ENCODE peak calls at places on chromosomes 1 and 21, in four cellular contexts. H is left ventricle myocardium inferior, P is RWPE1, N is heart right ventricle. Z is an unnamed sample.

GRCh38 chr1:117606608-117607261 is 887 bp downstream of the TENT5C start:
- DNase-seq in H (no peak), P (no peak), N (peak; percentile 39), Z (peak; percentile 80)

GRCh38 chr1:116504308-116505156 is 66.3 kb downstream of the CD58 start:
- DNase-seq in H (peak; percentile 67), P (peak; percentile 55), N (peak; percentile 54), Z (peak; percentile 92)

GRCh38 chr1:201711811-201712210 is 117.1 kb upstream of the IPO9 start:
- DNase-seq in H (no peak), P (no peak), N (no peak), Z (peak; percentile 44)

GRCh38 chr21:17828223-17828622 is 9.1 kb upstream of the C21orf91 start:
- DNase-seq in H (no peak), P (no peak), N (no peak), Z (peak; percentile 25)

GRCh38 chr1:160638540-160638857 is 8.3 kb downstream of the SLAMF1 start:
- DNase-seq in H (no peak), P (no peak), N (no peak), Z (no peak)

GRCh38 chr1:93815738-93816110 is 63.3 kb downstream of the DNTTIP2 start:
- DNase-seq in H (no peak), P (no peak), N (no peak), Z (no peak)

GRCh38 chr1:12135612-12136011 is 31.2 kb upstream of the TNFRSF1B start:
- DNase-seq in H (peak; percentile 64), P (no peak), N (peak; percentile 55), Z (no peak)

GRCh38 chr1:70327306-70328076 is 27.0 kb downstream of the ANKRD13C start:
- DNase-seq in H (no peak), P (peak; percentile 57), N (no peak), Z (peak; percentile 72)

GRCh38 chr1:82446955-82447354 is 646.2 kb downstream of the ADGRL2 start:
- DNase-seq in H (no peak), P (no peak), N (no peak), Z (no peak)

GRCh38 chr1:34740161-34740875 is 14.5 kb upstream of the GJB5 start:
- DNase-seq in H (no peak), P (no peak), N (no peak), Z (peak; percentile 53)

GRCh38 chr1:183470961-183471747 is 1.1 kb upstream of the SMG7 start:
- DNase-seq in H (peak; percentile 75), P (peak; percentile 59), N (no peak), Z (peak; percentile 85)

GRCh38 chr1:30229557-30229956 is 493.8 kb downstream of the MATN1 start:
- DNase-seq in H (no peak), P (no peak), N (no peak), Z (no peak)

GRCh38 chr1:235649722-235650163 is at the start of gene GNG4:
- DNase-seq in H (no peak), P (no peak), N (no peak), Z (no peak)

GRCh38 chr1:232578681-232579195 is 51.2 kb downstream of the SIPA1L2 start:
- DNase-seq in H (no peak), P (no peak), N (no peak), Z (peak; percentile 58)

GRCh38 chr1:111921948-111922347 is 67.5 kb downstream of the KCND3 start:
- DNase-seq in H (no peak), P (no peak), N (no peak), Z (no peak)

GRCh38 chr1:98468111-98468717 is 193.3 kb upstream of the SNX7 start:
- DNase-seq in H (no peak), P (peak; percentile 31), N (no peak), Z (peak; percentile 63)

GRCh38 chr21:44572959-44573583 is 458 bp upstream of the KRTAP10-4 start:
- DNase-seq in H (no peak), P (no peak), N (no peak), Z (peak; percentile 54)

GRCh38 chr1:94115900-94116436 is 5.0 kb downstream of the ABCA4 start:
- DNase-seq in H (no peak), P (no peak), N (no peak), Z (no peak)

GRCh38 chr1:54331091-54331772 is 75.0 kb downstream of the SSBP3 start:
- DNase-seq in H (no peak), P (no peak), N (no peak), Z (no peak)

GRCh38 chr21:26098758-26099157 is 71.8 kb downstream of the APP start:
- DNase-seq in H (no peak), P (peak; percentile 74), N (no peak), Z (no peak)

GRCh38 chr21:36035381-36035791 is 24.9 kb downstream of the SETD4 start:
- DNase-seq in H (no peak), P (no peak), N (no peak), Z (peak; percentile 9)

GRCh38 chr1:39106949-39107740 is 81.0 kb downstream of the NDUFS5 start:
- DNase-seq in H (no peak), P (no peak), N (no peak), Z (no peak)

GRCh38 chr1:110118636-110119396 is 6.6 kb downstream of the UBL4B start:
- DNase-seq in H (no peak), P (no peak), N (no peak), Z (no peak)

GRCh38 chr21:34545079-34545884 is 33.3 kb upstream of the KCNE1 start:
- DNase-seq in H (no peak), P (no peak), N (no peak), Z (peak; percentile 92)

GRCh38 chr21:36756527-36756926 is 57.6 kb downstream of the SIM2 start:
- DNase-seq in H (no peak), P (no peak), N (no peak), Z (peak; percentile 55)

GRCh38 chr1:85818371-85818770 is 110.1 kb upstream of the ZNHIT6 start:
- DNase-seq in H (no peak), P (no peak), N (no peak), Z (peak; percentile 15)

GRCh38 chr1:226093621-226094020 is 31.1 kb downstream of the H3-3A start:
- DNase-seq in H (no peak), P (no peak), N (no peak), Z (no peak)

GRCh38 chr1:64866689-64867088 is 99.7 kb downstream of the JAK1 start:
- DNase-seq in H (no peak), P (no peak), N (no peak), Z (no peak)

GRCh38 chr21:35336534-35336933 is 287.4 kb upstream of the RUNX1 start:
- DNase-seq in H (no peak), P (no peak), N (no peak), Z (no peak)

GRCh38 chr1:54172614-54173312 is 20.0 kb upstream of the CDCP2 start:
- DNase-seq in H (no peak), P (no peak), N (no peak), Z (no peak)

GRCh38 chr1:58549231-58549958 is 2.9 kb upstream of the OMA1 start:
- DNase-seq in H (no peak), P (no peak), N (no peak), Z (no peak)

GRCh38 chr1:168606096-168606495 is 29.7 kb downstream of the XCL1 start:
- DNase-seq in H (no peak), P (no peak), N (no peak), Z (no peak)

GRCh38 chr1:194705123-194705522 is 1518.7 kb upstream of the B3GALT2 start:
- DNase-seq in H (no peak), P (no peak), N (no peak), Z (no peak)

Z was measured in M059J.